ENCODE peak calls at places on chromosomes 7 and 10, in seven cellular contexts. B is tibial nerve, C is HepG2, N is K562, T is upper lobe of left lung, H is HCT116, P is right lobe of liver. Y is an unnamed sample.

GRCh38 chr10:94107191-94107590 is 113.5 kb downstream of the PLCE1 start:
- DNase-seq in B (no peak), H (no peak), P (no peak), C (no peak), T (no peak), N (no peak), Y (no peak)

GRCh38 chr7:1812693-1813393 is 142.8 kb downstream of the ELFN1 start:
- DNase-seq in T (no peak), C (no peak), N (no peak), H (no peak), B (no peak), P (no peak), Y (no peak)

GRCh38 chr10:117609095-117609821 is 66.7 kb downstream of the EMX2 start:
- DNase-seq in H (no peak), T (peak), B (no peak), N (no peak), P (no peak), C (peak), Y (peak)

GRCh38 chr10:48398261-48398660 is 91.8 kb downstream of the MAPK8 start:
- DNase-seq in C (no peak), H (no peak), B (no peak), T (no peak), P (no peak), N (no peak), Y (no peak)

GRCh38 chr7:27165655-27166474 is 528 bp upstream of the HOXA9 start:
- DNase-seq in H (no peak), P (no peak), N (no peak), B (no peak), T (no peak), C (no peak), Y (no peak)

GRCh38 chr7:16803881-16804673 is 722 bp downstream of the AGR2 start:
- DNase-seq in P (no peak), C (peak), B (no peak), T (no peak), N (no peak), H (no peak), Y (no peak)

GRCh38 chr7:152587366-152587765 is 88.6 kb downstream of the XRCC2 start:
- DNase-seq in N (no peak), B (no peak), T (no peak), H (no peak), P (no peak), C (no peak), Y (no peak)

GRCh38 chr7:126574838-126575250 is 677.9 kb downstream of the GRM8 start:
- DNase-seq in B (no peak), T (no peak), P (no peak), C (no peak), H (peak), N (no peak), Y (peak)

GRCh38 chr10:978826-979421 is 9.3 kb upstream of the GTPBP4 start:
- DNase-seq in H (no peak), C (no peak), P (no peak), N (no peak), T (no peak), B (no peak), Y (no peak)

GRCh38 chr10:65968871-65969270 is 957.0 kb upstream of the LRRTM3 start:
- DNase-seq in P (no peak), C (no peak), B (no peak), N (no peak), T (no peak), H (no peak), Y (no peak)

GRCh38 chr7:106176414-106177294 is 64.5 kb upstream of the SYPL1 start:
- DNase-seq in N (peak), P (peak), B (peak), H (peak), T (peak), C (peak), Y (peak)

GRCh38 chr7:140447841-140448240 is 31.5 kb downstream of the MKRN1 start:
- DNase-seq in T (no peak), N (no peak), P (no peak), B (no peak), H (no peak), C (no peak), Y (no peak)

GRCh38 chr7:156650042-156650441 is 9.5 kb downstream of the RNF32 start:
- DNase-seq in C (peak), T (peak), N (peak), B (no peak), P (peak), H (peak), Y (no peak)

GRCh38 chr7:46239856-46240255 is 318.8 kb upstream of the IGFBP3 start:
- DNase-seq in T (no peak), P (no peak), B (no peak), N (no peak), H (no peak), C (no peak), Y (no peak)

DNA sequence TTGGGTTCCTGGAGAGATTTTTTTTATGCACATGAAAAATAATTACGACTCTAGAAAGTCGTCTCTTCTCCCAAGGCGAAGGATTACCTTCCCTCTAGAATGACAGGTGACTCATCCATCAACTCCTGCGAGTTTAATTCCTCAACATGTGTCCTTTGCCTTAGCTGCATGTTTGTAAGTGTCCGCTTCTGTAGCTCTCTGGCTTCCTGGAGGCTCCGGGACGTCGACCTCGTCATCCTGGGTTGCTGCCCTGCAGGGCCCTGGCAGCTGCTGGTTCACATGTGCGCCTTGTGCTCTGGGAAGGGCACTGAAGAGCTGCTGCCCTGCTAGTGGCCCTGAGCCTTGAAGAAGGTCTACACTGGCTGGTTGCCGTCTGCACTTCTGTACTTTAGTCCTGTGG is 210.2 kb downstream of the MLLT10 start:
- DNase-seq in C (no peak), H (no peak), B (no peak), N (no peak), T (no peak), P (no peak), Y (no peak)
- TF ChIP-seq POLR2A in C (no peak), H (no peak), B (no peak), N (peak), T (no peak), P (no peak), Y (no peak)

GRCh38 chr10:7818295-7819125 is at the start of gene TAF3:
- DNase-seq in T (peak), H (peak), N (peak), B (peak), C (peak), P (peak), Y (peak)
- TF ChIP-seq POLR2A in T (no peak), H (peak), N (peak), B (no peak), C (peak), P (peak), Y (peak)

DNA sequence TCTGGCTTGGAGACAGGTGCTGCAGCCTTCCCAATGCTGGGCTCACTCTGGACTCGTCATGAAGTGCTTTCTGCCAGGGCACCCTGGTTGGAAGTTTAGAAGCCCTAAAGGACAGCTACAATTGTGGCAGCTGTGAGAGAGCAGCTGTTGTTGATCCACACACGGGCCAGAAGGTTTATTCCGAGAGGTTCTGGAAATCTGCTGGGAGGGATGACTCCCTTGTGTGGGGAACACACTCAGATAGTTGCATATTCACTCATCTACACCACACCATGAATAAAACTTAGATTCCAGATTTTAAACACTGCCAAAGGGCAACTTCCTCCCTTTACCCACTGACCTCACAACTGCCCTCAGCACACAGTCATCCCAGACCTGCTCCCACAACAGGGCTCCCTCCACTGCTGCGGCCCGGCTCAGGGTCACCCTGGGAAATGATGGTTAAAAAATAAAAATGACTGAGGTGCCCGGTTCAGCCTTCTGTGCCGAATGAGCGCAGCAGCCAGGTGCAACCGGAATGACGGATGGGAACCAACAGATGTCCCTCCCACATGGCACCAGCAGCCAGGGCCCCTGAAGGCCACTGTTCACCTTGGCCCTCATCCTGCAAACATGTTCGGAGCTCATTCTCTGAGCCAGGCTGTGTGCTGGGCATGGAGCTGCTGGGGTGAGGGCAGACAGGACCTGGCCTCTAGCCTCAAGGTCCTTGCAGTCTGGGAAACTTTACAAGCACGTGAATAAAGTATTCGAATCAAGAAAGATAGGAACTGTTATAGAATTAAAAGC is 40.2 kb downstream of the ASB13 start:
- DNase-seq in T (no peak), P (peak), C (no peak), N (no peak), B (no peak), H (no peak), Y (no peak)
- TF ChIP-seq POLR2A in T (no peak), P (peak), C (no peak), N (no peak), B (no peak), H (no peak), Y (no peak)

GRCh38 chr7:4882742-4883351 is 669 bp downstream of the RADIL start:
- DNase-seq in T (no peak), H (no peak), B (no peak), P (no peak), C (no peak), N (no peak), Y (no peak)

GRCh38 chr7:4885317-4885807 is 1.8 kb upstream of the RADIL start:
- DNase-seq in T (no peak), N (no peak), P (no peak), H (no peak), B (no peak), C (no peak), Y (no peak)

GRCh38 chr7:4886671-4887070 is 3.2 kb upstream of the RADIL start:
- DNase-seq in H (no peak), N (no peak), P (no peak), T (no peak), C (no peak), B (no peak), Y (no peak)

GRCh38 chr7:4882169-4882741 is 1.3 kb downstream of the RADIL start:
- DNase-seq in B (peak), H (no peak), N (peak), C (no peak), P (no peak), T (peak), Y (no peak)

GRCh38 chr7:4883352-4884144 is at the start of gene RADIL:
- DNase-seq in N (peak), C (peak), B (peak), T (peak), P (peak), H (peak), Y (peak)
- TF ChIP-seq POLR2A in N (no peak), C (no peak), B (no peak), T (no peak), P (no peak), H (no peak), Y (peak)

GRCh38 chr7:128455556-128456254 is at the start of gene HILPDA:
- DNase-seq in P (peak), H (peak), N (peak), B (peak), T (peak), C (peak), Y (peak)
- TF ChIP-seq POLR2A in P (peak), H (peak), N (peak), B (peak), T (peak), C (peak), Y (peak)

GRCh38 chr10:59706851-59707797 is 2.5 kb downstream of the SLC16A9 start:
- DNase-seq in C (no peak), N (no peak), T (no peak), P (no peak), H (no peak), B (no peak), Y (no peak)

GRCh38 chr10:59713196-59713821 is 3.7 kb upstream of the SLC16A9 start:
- DNase-seq in P (no peak), N (peak), H (no peak), T (no peak), B (no peak), C (no peak), Y (no peak)

GRCh38 chr10:59711871-59712491 is 2.3 kb upstream of the SLC16A9 start:
- DNase-seq in P (no peak), H (no peak), N (no peak), C (no peak), B (no peak), T (no peak), Y (no peak)

GRCh38 chr10:59708816-59709471 is 706 bp downstream of the SLC16A9 start:
- DNase-seq in H (no peak), B (no peak), T (peak), N (peak), P (peak), C (no peak), Y (no peak)

GRCh38 chr10:59709472-59710125 is at the start of gene SLC16A9:
- DNase-seq in B (no peak), P (peak), C (peak), T (peak), H (peak), N (peak), Y (peak)
- TF ChIP-seq POLR2A in B (no peak), P (no peak), C (no peak), T (no peak), H (no peak), N (peak), Y (no peak)

DNA sequence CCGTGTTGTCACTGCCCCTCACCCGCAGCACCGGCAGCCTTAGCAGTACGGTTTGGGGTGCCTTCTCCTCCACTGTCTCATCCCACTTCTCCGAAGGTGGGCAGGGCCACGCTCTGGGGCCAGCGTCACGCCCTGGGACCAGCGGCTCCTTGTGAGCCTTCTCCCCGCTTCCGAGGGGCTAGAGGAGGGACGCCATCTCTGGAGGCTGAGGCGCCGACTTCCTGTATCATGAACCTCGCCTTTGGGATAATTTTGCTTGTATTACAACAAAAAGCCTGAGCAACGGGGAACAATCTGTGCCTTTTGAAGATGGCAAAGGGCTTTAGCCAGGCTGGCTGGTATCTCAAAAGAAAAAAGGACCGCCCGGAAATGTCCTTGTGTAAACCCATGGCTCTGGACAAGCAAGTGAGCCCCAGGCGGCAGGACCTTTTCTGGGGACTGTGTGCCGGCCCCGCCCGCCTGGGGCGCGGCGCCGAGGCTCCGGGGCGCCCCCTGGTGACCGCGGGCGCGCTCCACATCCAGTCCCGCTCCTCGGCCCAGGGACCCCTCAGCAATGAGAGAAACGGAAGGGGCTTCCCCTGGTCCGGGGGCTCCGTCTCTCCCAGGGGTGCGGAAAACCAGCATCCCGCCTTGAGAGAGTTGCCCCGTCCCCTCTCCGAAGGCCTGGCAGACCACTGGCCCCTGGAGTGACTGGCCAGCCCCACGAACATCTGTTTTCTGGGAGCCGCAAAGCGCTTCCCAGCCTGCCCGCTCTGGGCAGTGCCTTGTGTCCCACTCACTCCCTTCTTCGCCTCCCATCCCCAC is 3.8 kb downstream of the DEPP1 start:
- DNase-seq in P (peak), H (peak), C (peak), N (peak), T (peak), B (peak), Y (peak)
- TF ChIP-seq POLR2A in P (no peak), H (no peak), C (peak), N (peak), T (peak), B (no peak), Y (peak)

GRCh38 chr10:7795605-7796004 is 7.6 kb downstream of the ATP5F1C start:
- DNase-seq in C (peak), P (no peak), T (no peak), B (no peak), N (peak), H (no peak), Y (no peak)
- TF ChIP-seq POLR2A in C (no peak), P (no peak), T (no peak), B (no peak), N (no peak), H (no peak), Y (no peak)